ENCODE peak calls at places on chromosomes 6 and 20, in ten cellular contexts. One of them, this sample, is unnamed.

GRCh38 chr6:168297643-168298042 is 21.9 kb downstream of the DACT2 start:
- DNase-seq in heart right ventricle: no peak
- DNase-seq in upper lobe of right lung: no peak
- DNase-seq in suprapubic skin: no peak
- DNase-seq in PC-3: no peak
- DNase-seq in astrocyte: no peak
- DNase-seq in psoas muscle: no peak
- DNase-seq in esophagus muscularis mucosa: no peak
- DNase-seq in mammary epithelial cell: no peak
- DNase-seq in Peyer's patch: no peak
- DNase-seq in this sample: no peak

GRCh38 chr6:159252955-159253508 is 83.8 kb downstream of the FNDC1 start:
- DNase-seq in upper lobe of right lung: no peak
- DNase-seq in suprapubic skin: no peak
- DNase-seq in astrocyte: peak; percentile 83
- DNase-seq in PC-3: peak; percentile 39
- DNase-seq in mammary epithelial cell: peak; percentile 94
- DNase-seq in esophagus muscularis mucosa: peak; percentile 89
- DNase-seq in heart right ventricle: no peak
- DNase-seq in psoas muscle: no peak
- DNase-seq in Peyer's patch: no peak
- DNase-seq in this sample: no peak

GRCh38 chr6:132147530-132148011 is 196.4 kb upstream of the CCN2 start:
- DNase-seq in PC-3: no peak
- DNase-seq in upper lobe of right lung: no peak
- DNase-seq in astrocyte: peak; percentile 92
- DNase-seq in heart right ventricle: peak; percentile 14
- DNase-seq in Peyer's patch: no peak
- DNase-seq in psoas muscle: no peak
- DNase-seq in esophagus muscularis mucosa: no peak
- DNase-seq in suprapubic skin: no peak
- DNase-seq in mammary epithelial cell: no peak
- DNase-seq in this sample: no peak

GRCh38 chr6:27816906-27817305 is 95.3 kb downstream of the OR2B2 start:
- DNase-seq in suprapubic skin: no peak
- DNase-seq in astrocyte: no peak
- DNase-seq in Peyer's patch: no peak
- DNase-seq in esophagus muscularis mucosa: no peak
- DNase-seq in heart right ventricle: no peak
- DNase-seq in PC-3: no peak
- DNase-seq in psoas muscle: no peak
- DNase-seq in mammary epithelial cell: no peak
- DNase-seq in upper lobe of right lung: no peak
- DNase-seq in this sample: no peak

GRCh38 chr20:24785141-24785924 is 163.7 kb upstream of the CST7 start:
- DNase-seq in mammary epithelial cell: peak; percentile 34
- DNase-seq in heart right ventricle: no peak
- DNase-seq in Peyer's patch: no peak
- DNase-seq in astrocyte: peak; percentile 83
- DNase-seq in suprapubic skin: no peak
- DNase-seq in esophagus muscularis mucosa: no peak
- DNase-seq in PC-3: peak; percentile 32
- DNase-seq in psoas muscle: no peak
- DNase-seq in upper lobe of right lung: no peak
- DNase-seq in this sample: no peak

GRCh38 chr6:134706806-134707205 is 243.1 kb downstream of the ALDH8A1 start:
- DNase-seq in astrocyte: peak; percentile 57
- DNase-seq in psoas muscle: no peak
- DNase-seq in suprapubic skin: no peak
- DNase-seq in PC-3: no peak
- DNase-seq in Peyer's patch: no peak
- DNase-seq in mammary epithelial cell: no peak
- DNase-seq in esophagus muscularis mucosa: no peak
- DNase-seq in heart right ventricle: no peak
- DNase-seq in upper lobe of right lung: no peak
- DNase-seq in this sample: no peak

GRCh38 chr20:44678990-44679611 is 27.6 kb upstream of the ADA start:
- DNase-seq in heart right ventricle: no peak
- DNase-seq in astrocyte: no peak
- DNase-seq in mammary epithelial cell: no peak
- DNase-seq in PC-3: no peak
- DNase-seq in esophagus muscularis mucosa: no peak
- DNase-seq in suprapubic skin: no peak
- DNase-seq in Peyer's patch: no peak
- DNase-seq in psoas muscle: no peak
- DNase-seq in upper lobe of right lung: no peak
- DNase-seq in this sample: no peak

GRCh38 chr6:39381535-39382140 is 59.1 kb upstream of the KCNK16 start:
- DNase-seq in upper lobe of right lung: no peak
- DNase-seq in heart right ventricle: no peak
- DNase-seq in Peyer's patch: no peak
- DNase-seq in PC-3: no peak
- DNase-seq in suprapubic skin: no peak
- DNase-seq in psoas muscle: no peak
- DNase-seq in astrocyte: no peak
- DNase-seq in esophagus muscularis mucosa: no peak
- DNase-seq in mammary epithelial cell: no peak
- DNase-seq in this sample: no peak

GRCh38 chr6:36362551-36363389 is 24.7 kb downstream of the ETV7 start:
- DNase-seq in PC-3: no peak
- DNase-seq in astrocyte: no peak
- DNase-seq in Peyer's patch: no peak
- DNase-seq in psoas muscle: no peak
- DNase-seq in upper lobe of right lung: no peak
- DNase-seq in suprapubic skin: no peak
- DNase-seq in heart right ventricle: no peak
- DNase-seq in esophagus muscularis mucosa: no peak
- DNase-seq in mammary epithelial cell: no peak
- DNase-seq in this sample: no peak

GRCh38 chr20:50724851-50725721 is 6.3 kb upstream of the PARD6B start:
- DNase-seq in esophagus muscularis mucosa: no peak
- DNase-seq in Peyer's patch: no peak
- DNase-seq in heart right ventricle: peak; percentile 68
- DNase-seq in mammary epithelial cell: peak; percentile 98
- DNase-seq in PC-3: peak; percentile 91
- DNase-seq in astrocyte: peak; percentile 96
- DNase-seq in upper lobe of right lung: peak; percentile 72
- DNase-seq in suprapubic skin: peak; percentile 77
- DNase-seq in psoas muscle: peak; percentile 79
- DNase-seq in this sample: no peak

GRCh38 chr20:62711703-62712101 is 3.1 kb downstream of the NTSR1 start:
- DNase-seq in heart right ventricle: no peak
- DNase-seq in mammary epithelial cell: no peak
- DNase-seq in suprapubic skin: no peak
- DNase-seq in esophagus muscularis mucosa: no peak
- DNase-seq in psoas muscle: no peak
- DNase-seq in upper lobe of right lung: no peak
- DNase-seq in Peyer's patch: no peak
- DNase-seq in astrocyte: no peak
- DNase-seq in PC-3: no peak
- DNase-seq in this sample: no peak

DNA sequence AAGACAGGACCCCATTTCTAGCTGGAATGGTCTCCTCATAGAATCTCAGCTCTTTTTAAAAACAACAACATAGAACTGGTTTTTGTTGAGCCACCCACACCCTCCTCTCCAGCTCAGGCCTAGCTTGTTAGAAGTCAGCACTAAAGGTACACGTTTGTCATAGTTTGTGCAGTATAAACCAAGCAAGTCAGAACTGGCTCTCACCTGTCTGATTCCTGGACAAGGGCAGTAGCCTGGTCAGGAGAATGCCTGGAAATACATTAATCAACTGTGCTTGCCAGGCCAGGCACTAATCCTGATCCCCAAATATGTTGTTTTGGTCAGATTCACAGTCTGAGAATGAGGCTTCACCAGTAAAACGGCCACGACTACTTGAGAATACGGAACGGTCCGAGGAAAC is 296.7 kb downstream of the ZFAND3 start:
- DNase-seq in mammary epithelial cell: peak; percentile 73
- DNase-seq in suprapubic skin: no peak
- DNase-seq in astrocyte: no peak
- DNase-seq in PC-3: no peak
- DNase-seq in esophagus muscularis mucosa: no peak
- DNase-seq in upper lobe of right lung: no peak
- DNase-seq in psoas muscle: no peak
- DNase-seq in Peyer's patch: no peak
- DNase-seq in heart right ventricle: no peak
- DNase-seq in this sample: no peak
- H3K36me3 ChIP-seq in mammary epithelial cell: peaks cover 3% of the 10 kb centered on the region
- H3K36me3 ChIP-seq in suprapubic skin: peaks cover 3% of the 10 kb centered on the region
- H3K36me3 ChIP-seq in astrocyte: peaks cover 4% of the 10 kb centered on the region
- H3K36me3 ChIP-seq in PC-3: peaks cover 6% of the 10 kb centered on the region
- H3K36me3 ChIP-seq in esophagus muscularis mucosa: peaks cover 8% of the 10 kb centered on the region
- H3K36me3 ChIP-seq in upper lobe of right lung: peaks cover 21% of the 10 kb centered on the region
- H3K36me3 ChIP-seq in psoas muscle: peaks cover 37% of the 10 kb centered on the region
- H3K36me3 ChIP-seq in Peyer's patch: peaks cover 36% of the 10 kb centered on the region
- H3K36me3 ChIP-seq in heart right ventricle: no peaks in the 10 kb centered on the region
- H3K36me3 ChIP-seq in this sample: peaks cover 11% of the 10 kb centered on the region

DNA sequence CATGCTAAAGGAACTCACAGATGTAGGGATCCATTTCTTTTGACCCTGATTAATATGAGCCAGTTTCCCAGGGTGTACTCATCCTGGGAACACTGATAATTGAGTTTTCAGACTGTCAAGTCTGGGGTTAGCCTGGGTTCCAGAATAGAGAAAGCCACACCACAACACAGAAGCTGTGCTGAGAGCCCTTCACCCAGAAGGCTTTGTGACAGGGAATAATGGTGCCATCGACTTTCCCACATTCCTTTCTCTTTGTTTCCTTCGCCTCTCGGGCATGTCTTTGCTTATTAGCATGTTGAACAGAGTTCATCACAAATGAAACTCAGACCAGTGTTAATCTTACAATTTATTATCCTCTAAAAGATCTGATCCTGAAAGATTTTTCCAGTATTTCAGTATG is 95.0 kb downstream of the TCP11 start:
- DNase-seq in suprapubic skin: no peak
- DNase-seq in esophagus muscularis mucosa: no peak
- DNase-seq in mammary epithelial cell: no peak
- DNase-seq in Peyer's patch: no peak
- DNase-seq in psoas muscle: no peak
- DNase-seq in heart right ventricle: no peak
- DNase-seq in astrocyte: no peak
- DNase-seq in upper lobe of right lung: no peak
- DNase-seq in PC-3: no peak
- DNase-seq in this sample: no peak
- H3K4me1 ChIP-seq in suprapubic skin: peaks cover 92% of the 10 kb centered on the region
- H3K4me1 ChIP-seq in esophagus muscularis mucosa: peaks cover 99% of the 10 kb centered on the region
- H3K4me1 ChIP-seq in mammary epithelial cell: peaks cover 39% of the 10 kb centered on the region
- H3K4me1 ChIP-seq in Peyer's patch: peaks cover 7% of the 10 kb centered on the region
- H3K4me1 ChIP-seq in psoas muscle: peaks cover 56% of the 10 kb centered on the region
- H3K4me1 ChIP-seq in heart right ventricle: peaks cover 99% of the 10 kb centered on the region
- H3K4me1 ChIP-seq in astrocyte: peaks cover 47% of the 10 kb centered on the region
- H3K4me1 ChIP-seq in upper lobe of right lung: peaks cover 96% of the 10 kb centered on the region
- H3K4me1 ChIP-seq in PC-3: peaks cover 16% of the 10 kb centered on the region
- H3K4me1 ChIP-seq in this sample: peaks cover 4% of the 10 kb centered on the region

GRCh38 chr6:142377112-142377848 is 75.5 kb downstream of the ADGRG6 start:
- DNase-seq in esophagus muscularis mucosa: no peak
- DNase-seq in Peyer's patch: no peak
- DNase-seq in PC-3: peak; percentile 55
- DNase-seq in psoas muscle: no peak
- DNase-seq in suprapubic skin: no peak
- DNase-seq in heart right ventricle: no peak
- DNase-seq in upper lobe of right lung: no peak
- DNase-seq in mammary epithelial cell: peak; percentile 84
- DNase-seq in astrocyte: peak; percentile 14
- DNase-seq in this sample: no peak

GRCh38 chr6:142374090-142374783 is 72.4 kb downstream of the ADGRG6 start:
- DNase-seq in heart right ventricle: no peak
- DNase-seq in Peyer's patch: no peak
- DNase-seq in astrocyte: no peak
- DNase-seq in mammary epithelial cell: no peak
- DNase-seq in upper lobe of right lung: no peak
- DNase-seq in psoas muscle: no peak
- DNase-seq in esophagus muscularis mucosa: no peak
- DNase-seq in PC-3: no peak
- DNase-seq in suprapubic skin: no peak
- DNase-seq in this sample: no peak

GRCh38 chr6:142374965-142375733 is 73.3 kb downstream of the ADGRG6 start:
- DNase-seq in mammary epithelial cell: peak; percentile 74
- DNase-seq in astrocyte: peak; percentile 93
- DNase-seq in PC-3: peak; percentile 95
- DNase-seq in psoas muscle: no peak
- DNase-seq in heart right ventricle: no peak
- DNase-seq in upper lobe of right lung: no peak
- DNase-seq in suprapubic skin: no peak
- DNase-seq in esophagus muscularis mucosa: no peak
- DNase-seq in Peyer's patch: no peak
- DNase-seq in this sample: no peak

GRCh38 chr6:142378138-142378875 is 76.5 kb downstream of the ADGRG6 start:
- DNase-seq in suprapubic skin: no peak
- DNase-seq in esophagus muscularis mucosa: no peak
- DNase-seq in astrocyte: peak; percentile 94
- DNase-seq in psoas muscle: no peak
- DNase-seq in upper lobe of right lung: no peak
- DNase-seq in mammary epithelial cell: peak; percentile 45
- DNase-seq in heart right ventricle: peak; percentile 19
- DNase-seq in Peyer's patch: no peak
- DNase-seq in PC-3: peak; percentile 85
- DNase-seq in this sample: no peak

GRCh38 chr6:142376115-142376514 is 74.3 kb downstream of the ADGRG6 start:
- DNase-seq in mammary epithelial cell: no peak
- DNase-seq in suprapubic skin: no peak
- DNase-seq in psoas muscle: no peak
- DNase-seq in PC-3: peak; percentile 76
- DNase-seq in heart right ventricle: no peak
- DNase-seq in upper lobe of right lung: no peak
- DNase-seq in Peyer's patch: no peak
- DNase-seq in astrocyte: no peak
- DNase-seq in esophagus muscularis mucosa: no peak
- DNase-seq in this sample: no peak
- H3K36me3 ChIP-seq in mammary epithelial cell: no peaks in the 10 kb centered on the region
- H3K36me3 ChIP-seq in suprapubic skin: no peaks in the 10 kb centered on the region
- H3K36me3 ChIP-seq in psoas muscle: no peaks in the 10 kb centered on the region
- H3K36me3 ChIP-seq in PC-3: no peaks in the 10 kb centered on the region
- H3K36me3 ChIP-seq in heart right ventricle: no peaks in the 10 kb centered on the region
- H3K36me3 ChIP-seq in upper lobe of right lung: no peaks in the 10 kb centered on the region
- H3K36me3 ChIP-seq in Peyer's patch: no peaks in the 10 kb centered on the region
- H3K36me3 ChIP-seq in astrocyte: no peaks in the 10 kb centered on the region
- H3K36me3 ChIP-seq in esophagus muscularis mucosa: no peaks in the 10 kb centered on the region
- H3K36me3 ChIP-seq in this sample: no peaks in the 10 kb centered on the region

GRCh38 chr20:3743251-3743650 is 10.8 kb downstream of the HSPA12B start:
- DNase-seq in Peyer's patch: no peak
- DNase-seq in esophagus muscularis mucosa: no peak
- DNase-seq in upper lobe of right lung: no peak
- DNase-seq in suprapubic skin: no peak
- DNase-seq in heart right ventricle: no peak
- DNase-seq in astrocyte: no peak
- DNase-seq in psoas muscle: no peak
- DNase-seq in PC-3: no peak
- DNase-seq in mammary epithelial cell: no peak
- DNase-seq in this sample: no peak
- H3K4me1 ChIP-seq in Peyer's patch: no peaks in the 10 kb centered on the region
- H3K4me1 ChIP-seq in esophagus muscularis mucosa: peaks cover 26% of the 10 kb centered on the region
- H3K4me1 ChIP-seq in upper lobe of right lung: peaks cover 18% of the 10 kb centered on the region
- H3K4me1 ChIP-seq in suprapubic skin: peaks cover 8% of the 10 kb centered on the region
- H3K4me1 ChIP-seq in heart right ventricle: peaks cover 43% of the 10 kb centered on the region
- H3K4me1 ChIP-seq in astrocyte: no peaks in the 10 kb centered on the region
- H3K4me1 ChIP-seq in psoas muscle: no peaks in the 10 kb centered on the region
- H3K4me1 ChIP-seq in PC-3: no peaks in the 10 kb centered on the region
- H3K4me1 ChIP-seq in mammary epithelial cell: peaks cover 3% of the 10 kb centered on the region
- H3K4me1 ChIP-seq in this sample: peaks cover 12% of the 10 kb centered on the region